ENCODE peak calls at places on chromosomes 4 and X, in four cellular contexts. One of them, this sample, is unnamed.

GRCh38 chrX:99091459-99091858 is 1318.6 kb downstream of the PCDH19 start:
- DNase-seq in endothelial cell: no peak
- DNase-seq in coronary artery: no peak
- DNase-seq in astrocyte of the cerebellum: no peak
- DNase-seq in this sample: no peak

GRCh38 chr4:168569066-168569908 is 72.4 kb downstream of the PALLD start:
- DNase-seq in endothelial cell: peak; percentile 59
- DNase-seq in coronary artery: no peak
- DNase-seq in astrocyte of the cerebellum: no peak
- DNase-seq in this sample: no peak

GRCh38 chrX:11663875-11664210 is 1.9 kb downstream of the ARHGAP6 start:
- DNase-seq in endothelial cell: no peak
- DNase-seq in coronary artery: no peak
- DNase-seq in astrocyte of the cerebellum: no peak
- DNase-seq in this sample: no peak

GRCh38 chr4:54657194-54657555 is 582 bp upstream of the KIT start:
- DNase-seq in endothelial cell: peak; percentile 5
- DNase-seq in coronary artery: no peak
- DNase-seq in astrocyte of the cerebellum: no peak
- DNase-seq in this sample: no peak

GRCh38 chrX:134898450-134898849 is 92.3 kb upstream of the SMIM10 start:
- DNase-seq in endothelial cell: no peak
- DNase-seq in coronary artery: no peak
- DNase-seq in astrocyte of the cerebellum: no peak
- DNase-seq in this sample: no peak

GRCh38 chr4:128345650-128346049 is 58.0 kb upstream of the PGRMC2 start:
- DNase-seq in endothelial cell: no peak
- DNase-seq in coronary artery: no peak
- DNase-seq in astrocyte of the cerebellum: no peak
- DNase-seq in this sample: no peak

GRCh38 chr4:14985161-14985560 is 17.1 kb upstream of the CPEB2 start:
- DNase-seq in endothelial cell: no peak
- DNase-seq in coronary artery: no peak
- DNase-seq in astrocyte of the cerebellum: no peak
- DNase-seq in this sample: no peak

GRCh38 chr4:87243426-87244053 is 23.1 kb upstream of the KLHL8 start:
- DNase-seq in endothelial cell: no peak
- DNase-seq in coronary artery: no peak
- DNase-seq in astrocyte of the cerebellum: no peak
- DNase-seq in this sample: no peak

GRCh38 chr4:92333056-92333455 is 29.3 kb downstream of the GRID2 start:
- DNase-seq in endothelial cell: no peak
- DNase-seq in coronary artery: no peak
- DNase-seq in astrocyte of the cerebellum: no peak
- DNase-seq in this sample: no peak

GRCh38 chr4:122914292-122914904 is 8.0 kb downstream of the NUDT6 start:
- DNase-seq in endothelial cell: peak; percentile 16
- DNase-seq in coronary artery: no peak
- DNase-seq in astrocyte of the cerebellum: no peak
- DNase-seq in this sample: no peak
- TF ChIP-seq CTCF in endothelial cell: peak; percentile 42
- TF ChIP-seq CTCF in coronary artery: no peak
- TF ChIP-seq CTCF in astrocyte of the cerebellum: peak; percentile 46
- TF ChIP-seq CTCF in this sample: peak; percentile 44

GRCh38 chrX:53085661-53086229 is 3.6 kb downstream of the TSPYL2 start:
- DNase-seq in endothelial cell: no peak
- DNase-seq in coronary artery: no peak
- DNase-seq in astrocyte of the cerebellum: no peak
- DNase-seq in this sample: no peak

GRCh38 chrX:53088136-53088974 is 5.6 kb upstream of the KANTR start:
- DNase-seq in endothelial cell: peak; percentile 59
- DNase-seq in coronary artery: peak; percentile 90
- DNase-seq in astrocyte of the cerebellum: peak; percentile 66
- DNase-seq in this sample: peak; percentile 59

GRCh38 chrX:53089224-53089842 is 4.6 kb upstream of the KANTR start:
- DNase-seq in endothelial cell: no peak
- DNase-seq in coronary artery: no peak
- DNase-seq in astrocyte of the cerebellum: peak; percentile 35
- DNase-seq in this sample: no peak

GRCh38 chrX:53086464-53086863 is 4.3 kb downstream of the TSPYL2 start:
- DNase-seq in endothelial cell: no peak
- DNase-seq in coronary artery: peak; percentile 74
- DNase-seq in astrocyte of the cerebellum: no peak
- DNase-seq in this sample: no peak

GRCh38 chrX:53087378-53087777 is 5.2 kb downstream of the TSPYL2 start:
- DNase-seq in endothelial cell: no peak
- DNase-seq in coronary artery: no peak
- DNase-seq in astrocyte of the cerebellum: no peak
- DNase-seq in this sample: no peak
- TF ChIP-seq CTCF in endothelial cell: no peak
- TF ChIP-seq CTCF in coronary artery: no peak
- TF ChIP-seq CTCF in astrocyte of the cerebellum: no peak
- TF ChIP-seq CTCF in this sample: no peak

GRCh38 chrX:19911784-19912183 is 24.4 kb upstream of the SH3KBP1 start:
- DNase-seq in endothelial cell: no peak
- DNase-seq in coronary artery: no peak
- DNase-seq in astrocyte of the cerebellum: no peak
- DNase-seq in this sample: no peak

GRCh38 chrX:19904778-19905367 is 17.5 kb upstream of the SH3KBP1 start:
- DNase-seq in endothelial cell: no peak
- DNase-seq in coronary artery: no peak
- DNase-seq in astrocyte of the cerebellum: peak; percentile 16
- DNase-seq in this sample: no peak

GRCh38 chrX:19906293-19906692 is 18.9 kb upstream of the SH3KBP1 start:
- DNase-seq in endothelial cell: no peak
- DNase-seq in coronary artery: no peak
- DNase-seq in astrocyte of the cerebellum: no peak
- DNase-seq in this sample: no peak

GRCh38 chrX:19909761-19910160 is 22.4 kb upstream of the SH3KBP1 start:
- DNase-seq in endothelial cell: no peak
- DNase-seq in coronary artery: no peak
- DNase-seq in astrocyte of the cerebellum: no peak
- DNase-seq in this sample: no peak

GRCh38 chrX:19907794-19908193 is 20.4 kb upstream of the SH3KBP1 start:
- DNase-seq in endothelial cell: no peak
- DNase-seq in coronary artery: no peak
- DNase-seq in astrocyte of the cerebellum: no peak
- DNase-seq in this sample: no peak
- TF ChIP-seq CTCF in endothelial cell: no peak
- TF ChIP-seq CTCF in coronary artery: no peak
- TF ChIP-seq CTCF in astrocyte of the cerebellum: peak; percentile 9
- TF ChIP-seq CTCF in this sample: no peak

DNA sequence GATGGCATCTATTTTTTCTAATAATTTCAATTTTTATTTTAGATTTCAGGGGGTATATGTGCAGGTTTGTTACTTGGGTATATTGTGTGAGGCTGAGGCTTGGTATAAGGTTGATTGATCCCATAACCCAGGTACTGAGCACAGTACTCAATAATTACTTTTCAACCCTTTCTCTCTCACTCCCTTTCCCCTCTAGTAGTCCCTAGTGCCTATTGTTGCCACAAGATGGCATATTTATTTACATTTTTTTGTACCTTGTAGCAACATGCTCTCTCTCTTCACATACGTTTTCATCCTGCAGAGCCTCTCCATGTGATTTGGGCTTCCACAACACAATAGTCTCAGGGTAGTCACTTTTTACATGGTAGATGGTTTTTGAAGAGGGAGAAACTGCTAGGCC is 172.0 kb downstream of the ATOH1 start:
- DNase-seq in endothelial cell: no peak
- DNase-seq in coronary artery: no peak
- DNase-seq in astrocyte of the cerebellum: no peak
- DNase-seq in this sample: no peak
- TF ChIP-seq CTCF in endothelial cell: no peak
- TF ChIP-seq CTCF in coronary artery: no peak
- TF ChIP-seq CTCF in astrocyte of the cerebellum: no peak
- TF ChIP-seq CTCF in this sample: no peak

GRCh38 chr4:187995322-187996207 is at the start of gene ZFP42:
- DNase-seq in endothelial cell: no peak
- DNase-seq in coronary artery: no peak
- DNase-seq in astrocyte of the cerebellum: no peak
- DNase-seq in this sample: no peak

GRCh38 chr4:187996502-187997177 is 1.1 kb downstream of the ZFP42 start:
- DNase-seq in endothelial cell: no peak
- DNase-seq in coronary artery: no peak
- DNase-seq in astrocyte of the cerebellum: no peak
- DNase-seq in this sample: no peak

GRCh38 chr4:187992971-187993370 is 2.6 kb upstream of the ZFP42 start:
- DNase-seq in endothelial cell: no peak
- DNase-seq in coronary artery: no peak
- DNase-seq in astrocyte of the cerebellum: no peak
- DNase-seq in this sample: no peak

GRCh38 chr4:187999406-187999932 is 3.9 kb downstream of the ZFP42 start:
- DNase-seq in endothelial cell: no peak
- DNase-seq in coronary artery: no peak
- DNase-seq in astrocyte of the cerebellum: no peak
- DNase-seq in this sample: no peak

GRCh38 chr4:187993827-187994226 is 1.7 kb upstream of the ZFP42 start:
- DNase-seq in endothelial cell: peak; percentile 34
- DNase-seq in coronary artery: no peak
- DNase-seq in astrocyte of the cerebellum: no peak
- DNase-seq in this sample: no peak
- TF ChIP-seq CTCF in endothelial cell: peak; percentile 57
- TF ChIP-seq CTCF in coronary artery: no peak
- TF ChIP-seq CTCF in astrocyte of the cerebellum: no peak
- TF ChIP-seq CTCF in this sample: peak; percentile 0

DNA sequence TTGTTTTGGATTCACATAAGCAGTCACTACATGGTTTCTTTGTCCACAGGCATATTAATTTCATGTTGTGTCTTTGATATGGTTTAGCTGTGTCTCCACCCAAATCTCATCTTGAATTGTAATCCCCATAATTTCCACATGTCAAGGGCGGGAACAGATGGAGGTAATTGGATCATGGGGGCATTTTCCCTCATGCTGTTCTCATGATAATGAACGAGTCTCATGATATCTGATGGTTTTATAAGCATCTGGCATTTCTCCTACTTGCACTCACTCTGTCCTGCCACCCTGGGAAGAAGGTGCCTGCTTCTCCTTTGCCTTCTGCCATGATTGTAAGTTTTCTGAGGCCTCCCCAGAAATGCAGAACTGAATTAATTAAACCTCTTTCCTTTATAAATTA is 1811.1 kb upstream of the PCDH10 start:
- DNase-seq in endothelial cell: no peak
- DNase-seq in coronary artery: no peak
- DNase-seq in astrocyte of the cerebellum: no peak
- DNase-seq in this sample: no peak
- TF ChIP-seq CTCF in endothelial cell: no peak
- TF ChIP-seq CTCF in coronary artery: no peak
- TF ChIP-seq CTCF in astrocyte of the cerebellum: no peak
- TF ChIP-seq CTCF in this sample: no peak

DNA sequence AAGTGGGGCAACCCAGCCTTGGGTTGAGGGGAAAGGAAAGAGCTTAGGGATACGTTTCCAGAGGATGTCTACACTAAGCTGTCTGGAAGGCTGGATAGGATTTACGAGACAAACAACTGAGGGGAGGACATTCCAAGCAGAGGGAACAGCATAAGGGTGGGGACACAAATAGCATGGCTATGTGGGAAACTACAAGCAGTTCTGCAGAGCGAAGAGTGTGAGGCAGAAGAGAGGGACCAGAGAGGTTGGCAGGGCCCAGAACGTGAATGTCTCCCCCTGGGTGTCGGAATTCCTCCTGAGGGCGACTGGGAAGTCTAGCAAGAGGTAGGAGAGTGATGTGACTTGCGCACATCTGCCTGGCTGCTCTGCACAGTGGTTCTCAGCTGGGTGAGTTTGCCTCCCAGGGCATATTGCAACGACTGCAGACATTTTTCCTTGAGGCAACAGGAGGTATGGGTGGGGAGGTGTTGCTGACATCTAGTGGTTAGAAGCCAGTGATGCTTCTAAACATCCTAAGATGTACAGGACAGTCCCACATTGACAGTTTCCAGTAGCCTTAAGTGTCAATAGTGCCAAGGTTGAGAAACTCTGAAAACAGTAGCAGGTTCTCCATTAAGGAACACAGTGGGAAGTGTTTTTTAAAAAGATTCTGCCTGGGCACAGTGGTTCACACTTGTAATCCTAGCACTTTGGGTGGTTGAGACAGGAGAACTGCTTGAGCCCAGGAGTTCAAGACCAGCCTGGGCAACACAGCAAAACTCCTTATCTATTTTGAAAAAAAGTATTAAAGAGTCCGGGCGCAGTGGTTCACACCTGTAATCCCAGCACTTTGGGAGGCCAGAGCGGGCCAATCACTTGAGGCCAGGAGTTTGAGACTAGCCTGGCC is 9.2 kb downstream of the NDUFA1 start:
- DNase-seq in endothelial cell: peak; percentile 18
- DNase-seq in coronary artery: no peak
- DNase-seq in astrocyte of the cerebellum: peak; percentile 18
- DNase-seq in this sample: no peak
- TF ChIP-seq CTCF in endothelial cell: peak; percentile 29
- TF ChIP-seq CTCF in coronary artery: peak; percentile 36
- TF ChIP-seq CTCF in astrocyte of the cerebellum: peak; percentile 72
- TF ChIP-seq CTCF in this sample: peak; percentile 77

GRCh38 chrX:26918633-26919032 is 544.5 kb downstream of the PPP4R3C start:
- DNase-seq in endothelial cell: no peak
- DNase-seq in coronary artery: no peak
- DNase-seq in astrocyte of the cerebellum: no peak
- DNase-seq in this sample: no peak
- TF ChIP-seq CTCF in endothelial cell: no peak
- TF ChIP-seq CTCF in coronary artery: no peak
- TF ChIP-seq CTCF in astrocyte of the cerebellum: peak; percentile 28
- TF ChIP-seq CTCF in this sample: peak; percentile 25

DNA sequence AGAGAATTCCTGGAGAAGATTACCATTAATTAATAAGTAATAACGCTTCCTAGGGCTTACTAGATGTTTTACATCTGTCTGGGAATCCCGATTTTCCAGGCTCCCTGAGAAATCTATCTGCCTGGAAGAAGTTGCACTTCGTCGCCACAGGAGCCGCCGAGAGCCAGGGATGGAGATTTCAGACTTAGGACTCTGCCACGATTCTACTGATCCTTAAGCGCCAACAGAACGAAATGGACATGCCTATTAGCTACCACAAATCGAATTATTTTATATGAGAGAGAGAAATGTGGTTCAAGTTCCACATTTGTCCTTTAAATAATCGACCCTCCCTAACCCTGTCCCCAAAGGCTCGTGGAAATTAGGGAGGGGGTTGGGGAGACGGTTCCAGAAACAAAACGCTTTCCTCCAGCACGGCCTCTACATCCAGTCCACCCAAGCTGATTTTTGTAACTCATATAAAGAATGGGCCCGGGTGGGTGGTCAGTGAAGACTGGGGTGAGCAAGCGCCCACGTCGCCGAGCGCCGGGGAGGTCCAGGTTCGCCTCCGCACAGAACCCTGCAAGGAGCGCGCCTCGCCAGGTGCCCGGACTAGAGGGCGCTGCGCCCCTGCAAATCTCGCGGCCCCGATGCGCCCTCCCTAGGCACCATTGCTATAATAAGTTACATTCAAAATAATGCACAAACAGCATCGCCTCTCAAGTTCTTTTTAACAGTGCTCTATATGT is 1.9 kb upstream of the FAT1 start:
- DNase-seq in endothelial cell: peak; percentile 66
- DNase-seq in coronary artery: peak; percentile 83
- DNase-seq in astrocyte of the cerebellum: peak; percentile 76
- DNase-seq in this sample: no peak
- TF ChIP-seq CTCF in endothelial cell: peak; percentile 33
- TF ChIP-seq CTCF in coronary artery: peak; percentile 61
- TF ChIP-seq CTCF in astrocyte of the cerebellum: peak; percentile 73
- TF ChIP-seq CTCF in this sample: peak; percentile 88

GRCh38 chr4:102533348-102533747 is 32.2 kb downstream of the NFKB1 start:
- DNase-seq in endothelial cell: no peak
- DNase-seq in coronary artery: no peak
- DNase-seq in astrocyte of the cerebellum: no peak
- DNase-seq in this sample: no peak
- TF ChIP-seq CTCF in endothelial cell: no peak
- TF ChIP-seq CTCF in coronary artery: no peak
- TF ChIP-seq CTCF in astrocyte of the cerebellum: no peak
- TF ChIP-seq CTCF in this sample: no peak